ENCODE peak calls at places on chromosomes 13 and 19, in seven cellular contexts. R is HepG2, I is HCT116, C is H1, W is K562, X is GM12878, A is SK-N-SH. K is an unnamed sample.
A peak's percentile ranks its signal among the peaks of the same experiment; 100 is the strongest.

GRCh38 chr13:39527301-39527700 is 75.7 kb downstream of the LHFPL6 start:
- DNase-seq in R (no peak), I (no peak), C (no peak), W (no peak), X (no peak), A (no peak), K (no peak)

GRCh38 chr13:21232599-21232998 is 56.1 kb downstream of the MRPL57 start:
- DNase-seq in R (no peak), I (no peak), C (no peak), W (no peak), X (no peak), A (no peak), K (no peak)

GRCh38 chr13:111401755-111402154 is 81.3 kb downstream of the TEX29 start:
- DNase-seq in R (no peak), I (no peak), C (no peak), W (no peak), X (no peak), A (no peak), K (no peak)

GRCh38 chr13:58048670-58049069 is 417.1 kb downstream of the PCDH17 start:
- DNase-seq in R (no peak), I (no peak), C (no peak), W (no peak), X (no peak), A (no peak), K (no peak)

GRCh38 chr13:94416454-94417080 is 62.9 kb downstream of the DCT start:
- DNase-seq in R (peak; percentile 67), I (peak; percentile 51), C (peak; percentile 56), W (peak; percentile 3), X (no peak), A (peak; percentile 24), K (no peak)

GRCh38 chr13:110925023-110925608 is 10.2 kb upstream of the ANKRD10 start:
- DNase-seq in R (no peak), I (no peak), C (peak; percentile 49), W (no peak), X (no peak), A (no peak), K (no peak)

GRCh38 chr19:15180451-15181390 is 20.1 kb downstream of the NOTCH3 start:
- DNase-seq in R (peak; percentile 37), I (no peak), C (peak; percentile 81), W (peak; percentile 91), X (no peak), A (no peak), K (no peak)

GRCh38 chr13:71773534-71773933 is 93.5 kb downstream of the DACH1 start:
- DNase-seq in R (no peak), I (no peak), C (no peak), W (no peak), X (no peak), A (no peak), K (no peak)

GRCh38 chr19:45876411-45877197 is 9.3 kb downstream of the IRF2BP1 start:
- DNase-seq in R (peak; percentile 77), I (no peak), C (peak; percentile 74), W (peak; percentile 73), X (no peak), A (peak; percentile 35), K (no peak)

GRCh38 chr13:32903720-32904119 is 112.5 kb upstream of the KL start:
- DNase-seq in R (no peak), I (no peak), C (no peak), W (no peak), X (no peak), A (no peak), K (no peak)

GRCh38 chr19:46955114-46955812 is 64.4 kb upstream of the NPAS1 start:
- DNase-seq in R (peak; percentile 27), I (no peak), C (no peak), W (peak; percentile 54), X (no peak), A (no peak), K (no peak)

GRCh38 chr13:108200781-108201398 is 14.4 kb downstream of the LIG4 start:
- DNase-seq in R (no peak), I (no peak), C (no peak), W (no peak), X (no peak), A (no peak), K (no peak)

GRCh38 chr13:49062297-49062896 is 86.7 kb downstream of the FNDC3A start:
- DNase-seq in R (no peak), I (no peak), C (no peak), W (peak; percentile 14), X (no peak), A (no peak), K (no peak)

GRCh38 chr19:2057484-2058469 is 6.7 kb upstream of the MKNK2 start:
- DNase-seq in R (no peak), I (no peak), C (no peak), W (no peak), X (no peak), A (no peak), K (no peak)

GRCh38 chr19:54448037-54448773 is 794 bp upstream of the LENG8 start:
- DNase-seq in R (peak; percentile 51), I (no peak), C (peak; percentile 62), W (peak; percentile 59), X (no peak), A (peak; percentile 74), K (no peak)

GRCh38 chr13:46551410-46552301 is 1.3 kb upstream of the LRCH1 start:
- DNase-seq in R (peak; percentile 61), I (peak; percentile 67), C (peak; percentile 85), W (peak; percentile 54), X (no peak), A (peak; percentile 65), K (peak; percentile 45)

GRCh38 chr13:30396434-30397075 is 25.7 kb upstream of the UBE2L5 start:
- DNase-seq in R (no peak), I (no peak), C (no peak), W (no peak), X (no peak), A (no peak), K (no peak)

DNA sequence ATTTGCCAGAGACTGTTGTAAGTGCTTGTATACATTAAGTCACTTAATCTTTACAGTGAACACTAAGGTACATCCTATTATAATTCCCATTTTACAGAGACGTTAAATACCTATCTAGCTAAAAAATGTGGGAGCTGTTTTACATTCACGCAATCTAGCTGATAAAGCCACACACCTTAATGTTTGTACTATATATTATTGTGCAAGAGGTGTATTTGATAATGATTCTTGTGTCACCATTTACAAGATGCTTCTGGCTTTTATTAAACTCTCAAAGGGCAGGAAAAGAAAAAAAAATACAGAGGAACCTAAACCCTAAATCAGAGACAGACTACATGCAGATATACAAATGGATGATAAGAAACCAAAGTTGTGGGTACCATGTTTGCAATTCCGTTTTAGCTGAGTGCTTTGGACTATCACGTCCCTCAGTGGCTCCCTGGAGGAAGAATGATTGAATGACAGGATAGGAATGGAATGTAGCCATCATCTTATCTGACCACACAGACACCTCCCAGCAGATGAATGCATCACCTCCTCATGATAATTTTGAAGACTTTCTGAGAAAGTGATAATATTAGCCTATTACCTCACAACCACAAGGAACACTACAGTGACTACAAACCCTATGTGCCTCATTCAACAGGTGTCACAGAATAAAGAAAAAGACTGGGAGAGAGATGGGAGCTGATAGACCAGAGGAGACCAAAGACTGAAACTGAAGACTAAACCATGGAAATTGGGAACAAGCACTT is 230.5 kb upstream of the SERP2 start:
- DNase-seq in R (no peak), I (peak; percentile 47), C (no peak), W (peak; percentile 61), X (no peak), A (no peak), K (no peak)
- TF ChIP-seq SIN3A in R (no peak), I (no peak), C (no peak), W (no peak), X (no peak), A (no peak), K (no peak)

GRCh38 chr19:39987596-39987995 is 9.3 kb upstream of the ZNF546 start:
- DNase-seq in R (no peak), I (no peak), C (no peak), W (no peak), X (no peak), A (no peak), K (no peak)
- H3K9me3 ChIP-seq in R (peaks cover 14% of the 10 kb centered on the region), I (peaks cover 16% of the 10 kb centered on the region), C (peaks cover 6% of the 10 kb centered on the region), W (peaks cover 11% of the 10 kb centered on the region), X (peaks cover 10% of the 10 kb centered on the region), A (peaks cover 27% of the 10 kb centered on the region), K (peaks cover 68% of the 10 kb centered on the region)

GRCh38 chr13:53129864-53130393 is 101.3 kb downstream of the OLFM4 start:
- DNase-seq in R (no peak), I (no peak), C (no peak), W (no peak), X (no peak), A (no peak), K (no peak)

GRCh38 chr13:53123536-53123935 is 94.9 kb downstream of the OLFM4 start:
- DNase-seq in R (no peak), I (no peak), C (no peak), W (no peak), X (no peak), A (no peak), K (no peak)

GRCh38 chr13:53124568-53125094 is 96.0 kb downstream of the OLFM4 start:
- DNase-seq in R (no peak), I (no peak), C (no peak), W (no peak), X (no peak), A (no peak), K (no peak)

GRCh38 chr13:53126803-53127202 is 98.2 kb downstream of the OLFM4 start:
- DNase-seq in R (no peak), I (no peak), C (no peak), W (no peak), X (no peak), A (no peak), K (no peak)

GRCh38 chr13:53127378-53127777 is 98.8 kb downstream of the OLFM4 start:
- DNase-seq in R (no peak), I (no peak), C (no peak), W (no peak), X (no peak), A (no peak), K (no peak)
- TF ChIP-seq SIN3A in R (no peak), I (no peak), C (no peak), W (no peak), X (no peak), A (no peak), K (no peak)

GRCh38 chr19:57075801-57076492 is 43.8 kb upstream of the USP29 start:
- DNase-seq in R (peak; percentile 65), I (no peak), C (no peak), W (no peak), X (no peak), A (no peak), K (no peak)
- H3K9me3 ChIP-seq in R (no peaks in the 10 kb centered on the region), I (peaks cover 20% of the 10 kb centered on the region), C (peaks cover 83% of the 10 kb centered on the region), W (no peaks in the 10 kb centered on the region), X (no peaks in the 10 kb centered on the region), A (no peaks in the 10 kb centered on the region), K (no peaks in the 10 kb centered on the region)

GRCh38 chr19:30064776-30065494 is 122.9 kb downstream of the URI1 start:
- DNase-seq in R (no peak), I (no peak), C (no peak), W (no peak), X (no peak), A (peak; percentile 40), K (no peak)

GRCh38 chr19:30069535-30070197 is 127.6 kb downstream of the URI1 start:
- DNase-seq in R (no peak), I (no peak), C (no peak), W (no peak), X (no peak), A (no peak), K (no peak)

GRCh38 chr19:30068528-30069395 is 126.7 kb downstream of the URI1 start:
- DNase-seq in R (no peak), I (no peak), C (no peak), W (no peak), X (no peak), A (no peak), K (no peak)

GRCh38 chr19:30065680-30066606 is 123.9 kb downstream of the URI1 start:
- DNase-seq in R (no peak), I (no peak), C (no peak), W (peak; percentile 42), X (no peak), A (peak; percentile 16), K (no peak)

GRCh38 chr19:30066781-30067759 is 125.0 kb downstream of the URI1 start:
- DNase-seq in R (no peak), I (no peak), C (no peak), W (no peak), X (no peak), A (peak; percentile 18), K (no peak)
- TF ChIP-seq SIN3A in R (no peak), I (no peak), C (no peak), W (no peak), X (no peak), A (no peak), K (no peak)